ENCODE peak calls at places on chromosomes 6 and 20, in nine cellular contexts. E is right lobe of liver, S is H1, Z is uterus, V is transverse colon, I is breast epithelium, C is HCT116, J is tibial nerve, R is prostate gland. H is an unnamed sample.

GRCh38 chr6:112416885-112417284 is 69.8 kb downstream of the RFPL4B start:
- DNase-seq in E (no peak), S (no peak), Z (peak; percentile 49), V (no peak), I (peak; percentile 88), C (no peak), J (peak; percentile 64), R (no peak), H (peak; percentile 69)

GRCh38 chr6:113632220-113632864 is 224.8 kb upstream of the MARCKS start:
- DNase-seq in E (peak; percentile 58), S (no peak), Z (no peak), V (peak; percentile 54), I (peak; percentile 36), C (peak; percentile 65), J (peak; percentile 22), R (peak; percentile 86), H (peak; percentile 83)

GRCh38 chr20:17059465-17059864 is 167.4 kb upstream of the PCSK2 start:
- DNase-seq in E (no peak), S (no peak), Z (no peak), V (no peak), I (no peak), C (peak; percentile 2), J (no peak), R (no peak), H (no peak)

GRCh38 chr20:62708591-62709536 is at the start of gene NTSR1:
- DNase-seq in E (no peak), S (peak; percentile 79), Z (no peak), V (no peak), I (no peak), C (no peak), J (no peak), R (no peak), H (no peak)

GRCh38 chr6:111597687-111598086 is 8.0 kb downstream of the TRAF3IP2 start:
- DNase-seq in E (peak; percentile 51), S (no peak), Z (no peak), V (peak; percentile 69), I (no peak), C (no peak), J (no peak), R (no peak), H (no peak)

GRCh38 chr6:42407379-42407778 is 44.3 kb downstream of the TRERF1 start:
- DNase-seq in E (no peak), S (no peak), Z (no peak), V (no peak), I (no peak), C (no peak), J (no peak), R (no peak), H (no peak)

GRCh38 chr20:61026173-61026572 is 225.9 kb upstream of the CDH4 start:
- DNase-seq in E (no peak), S (no peak), Z (no peak), V (no peak), I (no peak), C (no peak), J (no peak), R (no peak), H (peak; percentile 39)

GRCh38 chr6:72084992-72085569 is 198.7 kb downstream of the RIMS1 start:
- DNase-seq in E (no peak), S (no peak), Z (no peak), V (no peak), I (no peak), C (no peak), J (no peak), R (no peak), H (no peak)

GRCh38 chr6:138094260-138094659 is 13.0 kb downstream of the PERP start:
- DNase-seq in E (no peak), S (no peak), Z (no peak), V (no peak), I (no peak), C (no peak), J (no peak), R (no peak), H (no peak)

GRCh38 chr6:25303234-25303633 is 24.1 kb downstream of the CARMIL1 start:
- DNase-seq in E (no peak), S (no peak), Z (no peak), V (no peak), I (no peak), C (no peak), J (no peak), R (no peak), H (no peak)

GRCh38 chr20:2872304-2873009 is 824 bp upstream of the PTPRA start:
- DNase-seq in E (peak; percentile 67), S (peak; percentile 86), Z (peak; percentile 45), V (peak; percentile 77), I (peak; percentile 27), C (no peak), J (peak; percentile 27), R (peak; percentile 30), H (peak; percentile 90)

GRCh38 chr6:157518399-157519250 is 137.6 kb downstream of the ZDHHC14 start:
- DNase-seq in E (no peak), S (no peak), Z (peak; percentile 39), V (no peak), I (no peak), C (peak; percentile 44), J (no peak), R (no peak), H (peak; percentile 94)

GRCh38 chr20:63106108-63106764 is 99.5 kb upstream of the BHLHE23 start:
- DNase-seq in E (peak; percentile 76), S (no peak), Z (peak; percentile 21), V (peak; percentile 72), I (peak; percentile 19), C (no peak), J (no peak), R (peak; percentile 75), H (no peak)

GRCh38 chr20:61163027-61163426 is 89.0 kb upstream of the CDH4 start:
- DNase-seq in E (no peak), S (no peak), Z (no peak), V (no peak), I (no peak), C (no peak), J (no peak), R (no peak), H (no peak)

GRCh38 chr20:59912609-59913008 is 20.8 kb downstream of the SYCP2 start:
- DNase-seq in E (no peak), S (no peak), Z (no peak), V (no peak), I (no peak), C (no peak), J (no peak), R (no peak), H (no peak)

GRCh38 chr6:31738048-31738979 is 1.5 kb upstream of the MSH5 start:
- DNase-seq in E (peak; percentile 62), S (no peak), Z (no peak), V (peak; percentile 84), I (peak; percentile 74), C (no peak), J (peak; percentile 52), R (peak; percentile 92), H (no peak)
- TF ChIP-seq POLR2A in E (no peak), S (no peak), Z (peak; percentile 40), V (peak; percentile 64), I (no peak), C (peak; percentile 24), J (peak; percentile 8), R (peak; percentile 33), H (no peak)

DNA sequence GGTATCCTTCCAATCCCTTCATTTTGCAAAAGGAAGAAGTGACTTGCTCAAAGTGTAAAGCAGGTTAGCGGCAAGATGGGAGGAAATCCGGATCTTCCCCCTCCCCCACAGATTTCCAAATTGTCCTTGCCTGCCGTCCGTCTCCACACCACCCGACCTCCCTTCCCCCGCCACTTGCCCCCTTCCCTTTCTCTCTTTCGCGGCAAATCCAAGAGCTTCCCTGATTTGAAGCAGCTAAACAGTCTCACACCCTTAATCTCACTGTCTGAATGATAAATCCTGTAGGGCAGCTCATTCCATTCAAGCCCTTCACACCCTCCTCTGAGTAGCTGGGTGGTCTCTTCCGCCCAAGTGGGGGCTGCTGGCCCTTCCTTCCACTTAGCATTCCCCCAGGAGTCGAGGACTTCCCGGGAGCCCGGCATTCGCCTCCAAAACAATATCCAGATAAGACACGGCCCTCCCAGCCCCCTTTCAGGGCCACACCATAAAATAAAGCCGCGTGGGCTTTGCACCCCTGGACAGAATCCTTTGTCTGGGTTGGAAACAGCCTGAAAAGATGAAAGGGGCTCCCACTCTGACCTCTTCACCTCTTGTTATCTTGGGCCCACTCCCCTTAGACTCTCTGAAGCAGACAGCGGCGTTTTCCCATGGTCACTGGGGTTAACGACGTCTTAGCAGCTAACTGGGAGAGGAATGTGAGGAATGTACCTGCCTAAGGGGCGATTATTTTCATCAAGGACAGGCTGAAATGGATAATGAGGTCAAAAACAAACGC is 44.0 kb upstream of the PIM1 start:
- DNase-seq in E (no peak), S (peak; percentile 81), Z (no peak), V (no peak), I (no peak), C (no peak), J (no peak), R (no peak), H (no peak)
- H3K4me3 ChIP-seq in E (no peak overlapping the region), S (peak overlapping the region; percentile 36), Z (peak overlapping the region; percentile 8), V (no peak overlapping the region), I (no peak overlapping the region), C (no peak overlapping the region), J (peak overlapping the region; percentile 4), R (no peak overlapping the region), H (no peak overlapping the region)

GRCh38 chr6:170265655-170266054 is 25.2 kb downstream of the DLL1 start:
- DNase-seq in E (peak; percentile 90), S (no peak), Z (no peak), V (peak; percentile 80), I (no peak), C (peak; percentile 73), J (no peak), R (peak; percentile 81), H (no peak)

GRCh38 chr6:170261643-170262480 is 29.0 kb downstream of the DLL1 start:
- DNase-seq in E (no peak), S (no peak), Z (no peak), V (no peak), I (no peak), C (no peak), J (no peak), R (no peak), H (no peak)

GRCh38 chr6:170262481-170263088 is 28.3 kb downstream of the DLL1 start:
- DNase-seq in E (no peak), S (no peak), Z (no peak), V (no peak), I (no peak), C (no peak), J (no peak), R (no peak), H (no peak)

GRCh38 chr6:170264086-170264485 is 26.8 kb downstream of the DLL1 start:
- DNase-seq in E (no peak), S (no peak), Z (no peak), V (no peak), I (no peak), C (no peak), J (no peak), R (no peak), H (no peak)

GRCh38 chr6:170263410-170263809 is 27.5 kb downstream of the DLL1 start:
- DNase-seq in E (no peak), S (no peak), Z (no peak), V (no peak), I (no peak), C (no peak), J (no peak), R (no peak), H (no peak)
- TF ChIP-seq POLR2A in E (no peak), S (no peak), Z (no peak), V (no peak), I (no peak), C (no peak), J (no peak), R (no peak), H (no peak)

DNA sequence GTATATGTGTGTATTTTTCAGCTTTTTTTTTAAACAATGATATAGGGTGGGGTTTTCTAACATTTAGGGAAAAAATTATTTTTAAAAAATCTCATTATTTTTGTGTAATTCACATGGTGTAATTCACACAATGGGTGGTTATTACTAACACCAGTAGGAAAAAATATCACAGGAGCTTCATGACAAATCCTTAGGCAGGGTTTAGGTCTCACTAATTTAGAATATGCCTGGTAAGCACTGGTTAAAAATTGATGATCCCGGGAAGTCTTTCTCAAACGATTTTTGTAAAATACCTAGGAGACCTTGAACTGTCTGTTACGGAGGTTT is 29.5 kb upstream of the ZNF217 start:
- DNase-seq in E (no peak), S (no peak), Z (no peak), V (no peak), I (no peak), C (no peak), J (no peak), R (no peak), H (no peak)
- H3K4me3 ChIP-seq in E (peak overlapping the region; percentile 53), S (peak overlapping the region; percentile 18), Z (peak overlapping the region; percentile 25), V (peak overlapping the region; percentile 42), I (peak overlapping the region; percentile 38), C (peak overlapping the region; percentile 44), J (peak overlapping the region; percentile 38), R (peak overlapping the region; percentile 19), H (no peak overlapping the region)

H was measured in lower leg skin.